ENCODE peak calls at places on chromosome 2, in eight cellular contexts. O is GM12865; G is KBM-7; T is activated CD4-positive, alpha-beta T cell treated with anti-CD3 and anti-CD28 coated beads, Interleukin-2, amount 50 U/mL, for 24 hours; S is foreskin fibroblast; C is ELF-1; Y is stimulated activated CD4-positive, alpha-beta T cell treated with anti-CD3 and anti-CD28 coated beads, Interleukin-2, amount 100 ng/mL, for 48 hours; Q is iPS DF 19.7. M is an unnamed sample.

GRCh38 chr2:231483398-231484329 is 19.4 kb upstream of the NCL start:
- DNase-seq in Q (no peak), S (no peak), T (peak), O (peak), C (peak), G (no peak), Y (peak), M (no peak)

GRCh38 chr2:46167924-46168323 is 129.3 kb upstream of the EPAS1 start:
- DNase-seq in G (no peak), T (no peak), Q (no peak), O (no peak), S (no peak), Y (no peak), C (no peak), M (no peak)

GRCh38 chr2:63590621-63591408 is 2.1 kb downstream of the MDH1 start:
- DNase-seq in Y (no peak), Q (no peak), C (no peak), S (no peak), T (no peak), G (peak), O (peak), M (peak)

GRCh38 chr2:215611609-215612386 is 175.9 kb upstream of the FN1 start:
- DNase-seq in O (peak), C (no peak), G (no peak), T (no peak), S (no peak), Q (no peak), Y (no peak), M (peak)

GRCh38 chr2:121554998-121555397 is 24.3 kb downstream of the RNU4ATAC start:
- DNase-seq in C (no peak), Q (no peak), O (no peak), T (no peak), Y (no peak), G (no peak), S (no peak), M (no peak)

GRCh38 chr2:171404258-171404657 is 29.5 kb downstream of the METTL8 start:
- DNase-seq in T (no peak), O (no peak), G (no peak), Y (no peak), Q (no peak), C (no peak), S (peak), M (no peak)

GRCh38 chr2:43905388-43905803 is 66.6 kb downstream of the ABCG8 start:
- DNase-seq in Q (no peak), C (no peak), G (no peak), O (peak), S (no peak), Y (no peak), T (no peak), M (no peak)

GRCh38 chr2:235032466-235032865 is 80.6 kb downstream of the SH3BP4 start:
- DNase-seq in T (no peak), S (no peak), O (no peak), Y (no peak), Q (no peak), G (no peak), C (no peak), M (no peak)

GRCh38 chr2:109254174-109254904 is 125.3 kb downstream of the SH3RF3 start:
- DNase-seq in G (no peak), Q (no peak), C (no peak), Y (no peak), T (no peak), S (no peak), O (peak), M (peak)

GRCh38 chr2:179377296-179377695 is 112.7 kb upstream of the SESTD1 start:
- DNase-seq in C (no peak), Q (no peak), G (no peak), T (no peak), S (no peak), O (no peak), Y (no peak), M (no peak)

GRCh38 chr2:76584474-76584873 is 873.8 kb upstream of the GCFC2 start:
- DNase-seq in Q (no peak), O (peak), S (no peak), Y (no peak), T (no peak), C (no peak), G (no peak), M (no peak)

GRCh38 chr2:110853516-110853915 is 121.1 kb downstream of the ACOXL start:
- DNase-seq in T (peak), O (peak), Y (peak), C (no peak), S (no peak), G (peak), Q (no peak), M (peak)